ENCODE peak calls at places on chromosomes 6 and 20, in five cellular contexts. G, S, K, L and Y are unnamed samples.
A peak's percentile ranks its signal among the peaks of the same experiment; 100 is the strongest.

GRCh38 chr6:148432405-148433195 is 90.0 kb downstream of the SASH1 start:
- DNase-seq in K (no peak), S (no peak), G (no peak), L (no peak), Y (no peak)

GRCh38 chr20:58891076-58891685 is 38.7 kb downstream of the GNAS start:
- DNase-seq in G (peak; percentile 88), S (peak; percentile 52), K (peak; percentile 79), L (peak; percentile 76), Y (peak; percentile 85)

GRCh38 chr6:140155727-140156126 is 781.3 kb upstream of the CITED2 start:
- DNase-seq in G (no peak), K (no peak), L (no peak), S (no peak), Y (no peak)

GRCh38 chr6:34788111-34788510 is 3.8 kb upstream of the BLTP3A start:
- DNase-seq in K (no peak), L (no peak), G (no peak), S (no peak), Y (no peak)

GRCh38 chr20:19583532-19584175 is 174.4 kb upstream of the RIN2 start:
- DNase-seq in S (peak; percentile 11), L (no peak), G (peak; percentile 49), K (peak; percentile 81), Y (peak; percentile 88)

GRCh38 chr6:65350525-65350924 is 356.5 kb downstream of the EYS start:
- DNase-seq in S (no peak), K (no peak), L (no peak), G (no peak), Y (no peak)

GRCh38 chr6:56664007-56664406 is 21.3 kb upstream of the DST start:
- DNase-seq in S (no peak), G (no peak), L (no peak), K (no peak), Y (no peak)

GRCh38 chr6:11496152-11497060 is 41.1 kb upstream of the TMEM170B start:
- DNase-seq in K (no peak), G (peak; percentile 92), L (peak; percentile 37), S (peak; percentile 91), Y (peak; percentile 92)

GRCh38 chr20:24670341-24670821 is 201.0 kb downstream of the SYNDIG1 start:
- DNase-seq in L (no peak), G (no peak), K (peak; percentile 37), S (no peak), Y (no peak)

GRCh38 chr20:24977797-24978196 is 14.8 kb downstream of the APMAP start:
- DNase-seq in L (no peak), S (no peak), G (no peak), K (no peak), Y (no peak)

GRCh38 chr20:31837896-31838397 is 7.5 kb downstream of the FOXS1 start:
- DNase-seq in L (no peak), K (no peak), G (no peak), S (peak; percentile 46), Y (no peak)

GRCh38 chr20:56487216-56487615 is 18.8 kb downstream of the RTF2 start:
- DNase-seq in L (no peak), K (no peak), G (no peak), S (no peak), Y (no peak)

GRCh38 chr6:347951-348859 is 43.3 kb upstream of the IRF4 start:
- DNase-seq in K (no peak), S (no peak), L (no peak), G (no peak), Y (no peak)

GRCh38 chr20:47878601-47879004 is 93.3 kb upstream of the SULF2 start:
- DNase-seq in K (no peak), S (no peak), G (no peak), L (no peak), Y (no peak)

GRCh38 chr6:113370508-113370907 is 486.6 kb upstream of the MARCKS start:
- DNase-seq in L (no peak), S (no peak), G (no peak), K (no peak), Y (no peak)